ENCODE peak calls at places on chromosomes 7 and 10, in nine cellular contexts. One of them, this sample, is unnamed.
A peak's percentile ranks its signal among the peaks of the same experiment; 100 is the strongest.

GRCh38 chr10:130339091-130339490 is 202.9 kb downstream of the GLRX3 start:
- DNase-seq in colonic mucosa: no peak
- DNase-seq in prostate gland: no peak
- DNase-seq in lower lobe of right lung: no peak
- DNase-seq in left ventricle myocardium inferior: no peak
- DNase-seq in brain microvascular endothelial cell: no peak
- DNase-seq in fibroblast of lung: no peak
- DNase-seq in pancreas: no peak
- DNase-seq in AG09309: no peak
- DNase-seq in this sample: no peak

GRCh38 chr7:46932656-46933424 is 649.1 kb downstream of the TNS3 start:
- DNase-seq in fibroblast of lung: peak; percentile 95
- DNase-seq in left ventricle myocardium inferior: no peak
- DNase-seq in pancreas: no peak
- DNase-seq in colonic mucosa: peak; percentile 28
- DNase-seq in AG09309: peak; percentile 99
- DNase-seq in lower lobe of right lung: no peak
- DNase-seq in brain microvascular endothelial cell: peak; percentile 91
- DNase-seq in prostate gland: peak; percentile 84
- DNase-seq in this sample: peak; percentile 95

GRCh38 chr10:70678757-70679489 is 6.6 kb downstream of the ADAMTS14 start:
- DNase-seq in pancreas: no peak
- DNase-seq in left ventricle myocardium inferior: no peak
- DNase-seq in prostate gland: no peak
- DNase-seq in lower lobe of right lung: no peak
- DNase-seq in AG09309: no peak
- DNase-seq in fibroblast of lung: no peak
- DNase-seq in brain microvascular endothelial cell: no peak
- DNase-seq in colonic mucosa: no peak
- DNase-seq in this sample: no peak

GRCh38 chr7:127619681-127620405 is 1.9 kb upstream of the PAX4 start:
- DNase-seq in AG09309: no peak
- DNase-seq in pancreas: no peak
- DNase-seq in left ventricle myocardium inferior: no peak
- DNase-seq in brain microvascular endothelial cell: no peak
- DNase-seq in lower lobe of right lung: no peak
- DNase-seq in fibroblast of lung: no peak
- DNase-seq in prostate gland: no peak
- DNase-seq in colonic mucosa: no peak
- DNase-seq in this sample: no peak

GRCh38 chr7:142808802-142809583 is 38.2 kb downstream of the PRSS2 start:
- DNase-seq in colonic mucosa: peak; percentile 53
- DNase-seq in AG09309: no peak
- DNase-seq in lower lobe of right lung: peak; percentile 60
- DNase-seq in fibroblast of lung: peak; percentile 86
- DNase-seq in prostate gland: no peak
- DNase-seq in brain microvascular endothelial cell: peak; percentile 90
- DNase-seq in left ventricle myocardium inferior: no peak
- DNase-seq in pancreas: no peak
- DNase-seq in this sample: no peak

GRCh38 chr7:98400538-98401427 is at the start of gene BAIAP2L1:
- DNase-seq in brain microvascular endothelial cell: peak; percentile 39
- DNase-seq in prostate gland: peak; percentile 97
- DNase-seq in AG09309: no peak
- DNase-seq in fibroblast of lung: peak; percentile 57
- DNase-seq in left ventricle myocardium inferior: peak; percentile 76
- DNase-seq in lower lobe of right lung: peak; percentile 93
- DNase-seq in pancreas: peak; percentile 95
- DNase-seq in colonic mucosa: peak; percentile 96
- DNase-seq in this sample: no peak

GRCh38 chr7:140640727-140641531 is at the start of gene DENND2A:
- DNase-seq in brain microvascular endothelial cell: no peak
- DNase-seq in prostate gland: peak; percentile 27
- DNase-seq in AG09309: no peak
- DNase-seq in left ventricle myocardium inferior: peak; percentile 84
- DNase-seq in lower lobe of right lung: peak; percentile 61
- DNase-seq in fibroblast of lung: peak; percentile 70
- DNase-seq in colonic mucosa: peak; percentile 70
- DNase-seq in pancreas: peak; percentile 43
- DNase-seq in this sample: no peak

GRCh38 chr7:106693659-106694353 is 32.8 kb upstream of the CCDC71L start:
- DNase-seq in brain microvascular endothelial cell: no peak
- DNase-seq in lower lobe of right lung: no peak
- DNase-seq in colonic mucosa: no peak
- DNase-seq in AG09309: no peak
- DNase-seq in prostate gland: no peak
- DNase-seq in fibroblast of lung: peak; percentile 81
- DNase-seq in pancreas: no peak
- DNase-seq in left ventricle myocardium inferior: no peak
- DNase-seq in this sample: no peak

GRCh38 chr10:11685787-11686218 is 56.4 kb upstream of the ECHDC3 start:
- DNase-seq in brain microvascular endothelial cell: peak; percentile 14
- DNase-seq in lower lobe of right lung: peak; percentile 84
- DNase-seq in fibroblast of lung: peak; percentile 80
- DNase-seq in left ventricle myocardium inferior: peak; percentile 53
- DNase-seq in pancreas: peak; percentile 24
- DNase-seq in AG09309: no peak
- DNase-seq in colonic mucosa: peak; percentile 92
- DNase-seq in prostate gland: peak; percentile 46
- DNase-seq in this sample: peak; percentile 40

GRCh38 chr7:15853832-15854470 is 167.5 kb upstream of the MEOX2 start:
- DNase-seq in left ventricle myocardium inferior: no peak
- DNase-seq in colonic mucosa: no peak
- DNase-seq in fibroblast of lung: peak; percentile 39
- DNase-seq in AG09309: no peak
- DNase-seq in lower lobe of right lung: no peak
- DNase-seq in pancreas: no peak
- DNase-seq in brain microvascular endothelial cell: no peak
- DNase-seq in prostate gland: no peak
- DNase-seq in this sample: no peak

GRCh38 chr10:86785968-86786367 is 29.5 kb downstream of the BMPR1A start:
- DNase-seq in pancreas: no peak
- DNase-seq in left ventricle myocardium inferior: no peak
- DNase-seq in lower lobe of right lung: no peak
- DNase-seq in fibroblast of lung: no peak
- DNase-seq in AG09309: no peak
- DNase-seq in brain microvascular endothelial cell: no peak
- DNase-seq in colonic mucosa: no peak
- DNase-seq in prostate gland: no peak
- DNase-seq in this sample: no peak

GRCh38 chr7:28958235-28958945 is at the start of gene TRIL:
- DNase-seq in prostate gland: peak; percentile 54
- DNase-seq in colonic mucosa: peak; percentile 71
- DNase-seq in pancreas: peak; percentile 56
- DNase-seq in left ventricle myocardium inferior: peak; percentile 89
- DNase-seq in brain microvascular endothelial cell: peak; percentile 45
- DNase-seq in AG09309: no peak
- DNase-seq in lower lobe of right lung: peak; percentile 84
- DNase-seq in fibroblast of lung: peak; percentile 86
- DNase-seq in this sample: peak; percentile 24

GRCh38 chr10:1377756-1378397 is 321.7 kb downstream of the WDR37 start:
- DNase-seq in colonic mucosa: peak; percentile 3
- DNase-seq in pancreas: no peak
- DNase-seq in left ventricle myocardium inferior: no peak
- DNase-seq in lower lobe of right lung: no peak
- DNase-seq in brain microvascular endothelial cell: no peak
- DNase-seq in prostate gland: no peak
- DNase-seq in AG09309: no peak
- DNase-seq in fibroblast of lung: no peak
- DNase-seq in this sample: no peak

GRCh38 chr10:1378473-1378872 is 322.3 kb downstream of the WDR37 start:
- DNase-seq in AG09309: no peak
- DNase-seq in colonic mucosa: peak; percentile 4
- DNase-seq in prostate gland: no peak
- DNase-seq in fibroblast of lung: no peak
- DNase-seq in lower lobe of right lung: no peak
- DNase-seq in left ventricle myocardium inferior: no peak
- DNase-seq in pancreas: no peak
- DNase-seq in brain microvascular endothelial cell: no peak
- DNase-seq in this sample: no peak

GRCh38 chr10:1381339-1381738 is 325.2 kb downstream of the WDR37 start:
- DNase-seq in brain microvascular endothelial cell: no peak
- DNase-seq in colonic mucosa: peak; percentile 0
- DNase-seq in left ventricle myocardium inferior: no peak
- DNase-seq in AG09309: no peak
- DNase-seq in fibroblast of lung: no peak
- DNase-seq in pancreas: no peak
- DNase-seq in prostate gland: no peak
- DNase-seq in lower lobe of right lung: no peak
- DNase-seq in this sample: no peak

GRCh38 chr10:1380075-1380793 is 324.0 kb downstream of the WDR37 start:
- DNase-seq in fibroblast of lung: no peak
- DNase-seq in lower lobe of right lung: no peak
- DNase-seq in AG09309: no peak
- DNase-seq in brain microvascular endothelial cell: no peak
- DNase-seq in left ventricle myocardium inferior: no peak
- DNase-seq in pancreas: no peak
- DNase-seq in prostate gland: no peak
- DNase-seq in colonic mucosa: peak; percentile 14
- DNase-seq in this sample: no peak

GRCh38 chr10:1379601-1380000 is 323.4 kb downstream of the WDR37 start:
- DNase-seq in lower lobe of right lung: no peak
- DNase-seq in AG09309: no peak
- DNase-seq in prostate gland: no peak
- DNase-seq in fibroblast of lung: no peak
- DNase-seq in pancreas: no peak
- DNase-seq in colonic mucosa: peak; percentile 8
- DNase-seq in brain microvascular endothelial cell: no peak
- DNase-seq in left ventricle myocardium inferior: no peak
- DNase-seq in this sample: no peak
- TF ChIP-seq CTCF in lower lobe of right lung: no peak
- TF ChIP-seq CTCF in AG09309: no peak
- TF ChIP-seq CTCF in prostate gland: no peak
- TF ChIP-seq CTCF in fibroblast of lung: no peak
- TF ChIP-seq CTCF in pancreas: no peak
- TF ChIP-seq CTCF in colonic mucosa: no peak
- TF ChIP-seq CTCF in brain microvascular endothelial cell: no peak
- TF ChIP-seq CTCF in left ventricle myocardium inferior: no peak
- TF ChIP-seq CTCF in this sample: no peak

GRCh38 chr10:2978111-2978510 is 89.2 kb upstream of the PFKP start:
- DNase-seq in pancreas: no peak
- DNase-seq in AG09309: peak; percentile 52
- DNase-seq in left ventricle myocardium inferior: no peak
- DNase-seq in brain microvascular endothelial cell: no peak
- DNase-seq in lower lobe of right lung: no peak
- DNase-seq in colonic mucosa: no peak
- DNase-seq in prostate gland: no peak
- DNase-seq in fibroblast of lung: peak; percentile 70
- DNase-seq in this sample: peak; percentile 55
- TF ChIP-seq CTCF in pancreas: no peak
- TF ChIP-seq CTCF in AG09309: peak; percentile 71
- TF ChIP-seq CTCF in left ventricle myocardium inferior: peak; percentile 48
- TF ChIP-seq CTCF in brain microvascular endothelial cell: peak; percentile 67
- TF ChIP-seq CTCF in lower lobe of right lung: peak; percentile 47
- TF ChIP-seq CTCF in colonic mucosa: peak; percentile 35
- TF ChIP-seq CTCF in prostate gland: peak; percentile 64
- TF ChIP-seq CTCF in fibroblast of lung: peak; percentile 62
- TF ChIP-seq CTCF in this sample: peak; percentile 68

GRCh38 chr7:128311-129080 is 63.9 kb upstream of the FAM20C start:
- DNase-seq in fibroblast of lung: no peak
- DNase-seq in colonic mucosa: no peak
- DNase-seq in brain microvascular endothelial cell: no peak
- DNase-seq in lower lobe of right lung: no peak
- DNase-seq in pancreas: no peak
- DNase-seq in prostate gland: no peak
- DNase-seq in left ventricle myocardium inferior: no peak
- DNase-seq in AG09309: no peak
- DNase-seq in this sample: no peak

GRCh38 chr7:127064-127598 is 65.2 kb upstream of the FAM20C start:
- DNase-seq in lower lobe of right lung: no peak
- DNase-seq in fibroblast of lung: no peak
- DNase-seq in AG09309: no peak
- DNase-seq in colonic mucosa: no peak
- DNase-seq in brain microvascular endothelial cell: no peak
- DNase-seq in pancreas: no peak
- DNase-seq in prostate gland: no peak
- DNase-seq in left ventricle myocardium inferior: no peak
- DNase-seq in this sample: no peak

GRCh38 chr7:130222-130572 is 62.2 kb upstream of the FAM20C start:
- DNase-seq in AG09309: no peak
- DNase-seq in brain microvascular endothelial cell: no peak
- DNase-seq in left ventricle myocardium inferior: no peak
- DNase-seq in lower lobe of right lung: no peak
- DNase-seq in colonic mucosa: no peak
- DNase-seq in pancreas: no peak
- DNase-seq in fibroblast of lung: no peak
- DNase-seq in prostate gland: no peak
- DNase-seq in this sample: no peak

GRCh38 chr7:131111-132094 is 61.0 kb upstream of the FAM20C start:
- DNase-seq in colonic mucosa: no peak
- DNase-seq in pancreas: no peak
- DNase-seq in prostate gland: no peak
- DNase-seq in left ventricle myocardium inferior: peak; percentile 74
- DNase-seq in fibroblast of lung: peak; percentile 50
- DNase-seq in AG09309: no peak
- DNase-seq in brain microvascular endothelial cell: no peak
- DNase-seq in lower lobe of right lung: peak; percentile 73
- DNase-seq in this sample: no peak

DNA sequence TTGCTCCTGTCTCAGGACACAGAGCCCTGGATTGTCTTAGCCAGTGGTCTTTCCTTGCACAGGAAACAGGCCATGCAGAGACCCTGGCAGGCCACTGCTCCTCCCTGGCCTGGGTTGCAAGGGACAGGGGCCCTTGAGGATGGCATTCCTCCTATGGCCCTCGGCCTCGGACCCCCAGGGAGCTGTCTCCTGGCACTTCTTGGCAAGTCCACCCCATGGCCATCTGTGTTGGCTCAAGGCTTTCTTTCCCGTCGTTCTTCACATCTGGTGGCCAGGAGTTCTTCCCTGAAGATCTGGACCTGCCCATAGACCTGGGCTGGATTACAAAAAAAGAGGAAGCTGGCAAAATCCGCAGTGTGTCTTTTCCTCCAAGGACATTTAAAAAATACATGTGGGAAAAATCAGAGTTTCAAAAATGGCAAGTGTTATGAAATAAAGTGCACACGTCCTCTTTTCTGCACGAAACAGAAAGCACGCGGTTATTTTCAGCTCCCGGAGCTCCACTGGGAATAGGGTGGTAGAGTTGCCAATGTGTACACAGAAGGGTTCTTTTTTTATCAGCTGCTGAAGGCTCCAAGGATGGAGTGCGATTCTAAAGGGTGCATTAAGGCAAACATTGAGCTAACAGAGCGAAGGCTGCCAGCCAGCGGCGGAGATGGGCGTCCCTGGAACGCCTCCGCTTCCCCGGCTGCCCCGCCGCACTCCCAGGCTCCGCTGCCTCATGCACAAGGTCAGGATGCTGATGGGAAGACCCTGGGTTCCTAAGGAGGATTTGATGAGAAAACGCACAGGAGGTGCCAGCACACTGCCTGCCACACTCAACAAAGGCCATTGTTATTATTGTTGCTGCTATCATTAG is 62.8 kb upstream of the FAM20C start:
- DNase-seq in colonic mucosa: no peak
- DNase-seq in lower lobe of right lung: no peak
- DNase-seq in left ventricle myocardium inferior: no peak
- DNase-seq in pancreas: no peak
- DNase-seq in fibroblast of lung: no peak
- DNase-seq in AG09309: peak; percentile 17
- DNase-seq in brain microvascular endothelial cell: no peak
- DNase-seq in prostate gland: peak; percentile 44
- DNase-seq in this sample: no peak
- TF ChIP-seq CTCF in colonic mucosa: no peak
- TF ChIP-seq CTCF in lower lobe of right lung: no peak
- TF ChIP-seq CTCF in left ventricle myocardium inferior: no peak
- TF ChIP-seq CTCF in pancreas: no peak
- TF ChIP-seq CTCF in fibroblast of lung: no peak
- TF ChIP-seq CTCF in AG09309: no peak
- TF ChIP-seq CTCF in brain microvascular endothelial cell: no peak
- TF ChIP-seq CTCF in prostate gland: no peak
- TF ChIP-seq CTCF in this sample: no peak

GRCh38 chr10:51956822-51957221 is 257.4 kb upstream of the CSTF2T start:
- DNase-seq in AG09309: no peak
- DNase-seq in fibroblast of lung: no peak
- DNase-seq in left ventricle myocardium inferior: no peak
- DNase-seq in lower lobe of right lung: no peak
- DNase-seq in prostate gland: no peak
- DNase-seq in brain microvascular endothelial cell: no peak
- DNase-seq in colonic mucosa: no peak
- DNase-seq in pancreas: no peak
- DNase-seq in this sample: no peak
- TF ChIP-seq CTCF in AG09309: no peak
- TF ChIP-seq CTCF in fibroblast of lung: no peak
- TF ChIP-seq CTCF in left ventricle myocardium inferior: no peak
- TF ChIP-seq CTCF in lower lobe of right lung: no peak
- TF ChIP-seq CTCF in prostate gland: no peak
- TF ChIP-seq CTCF in brain microvascular endothelial cell: no peak
- TF ChIP-seq CTCF in colonic mucosa: no peak
- TF ChIP-seq CTCF in pancreas: no peak
- TF ChIP-seq CTCF in this sample: no peak